ENCODE peak calls at places on chromosome 21, in five cellular contexts. E is right atrium auricular region, U is choroid plexus epithelial cell, S is right lobe of liver, Y is suprapubic skin. N is an unnamed sample.
A peak's percentile ranks its signal among the peaks of the same experiment; 100 is the strongest.

GRCh38 chr21:36113647-36114428 is 21.0 kb upstream of the CBR3 start:
- DNase-seq in U (no peak), Y (no peak), E (no peak), S (peak; percentile 91), N (no peak)

GRCh38 chr21:24938592-24938991 is 668.7 kb downstream of the MRPL39 start:
- DNase-seq in U (no peak), E (no peak), S (no peak), Y (no peak), N (no peak)

GRCh38 chr21:34054259-34054658 is 19.1 kb upstream of the MRPS6 start:
- DNase-seq in E (no peak), Y (no peak), S (no peak), U (no peak), N (no peak)

GRCh38 chr21:34620084-34620665 is 5.3 kb upstream of the RCAN1 start:
- DNase-seq in E (no peak), S (peak; percentile 15), U (no peak), Y (no peak), N (no peak)

GRCh38 chr21:36705679-36706481 is 7.0 kb downstream of the SIM2 start:
- DNase-seq in S (peak; percentile 30), U (no peak), Y (no peak), E (peak; percentile 52), N (no peak)

GRCh38 chr21:35491114-35491513 is 442.0 kb upstream of the RUNX1 start:
- DNase-seq in U (no peak), E (no peak), Y (no peak), S (no peak), N (no peak)

GRCh38 chr21:32427958-32428623 is 15.6 kb downstream of the EVA1C start:
- DNase-seq in Y (no peak), E (no peak), U (no peak), S (no peak), N (peak; percentile 63)

GRCh38 chr21:17359781-17360180 is 153.1 kb upstream of the CXADR start:
- DNase-seq in E (no peak), U (no peak), S (no peak), Y (no peak), N (no peak)

GRCh38 chr21:34979383-34979782 is 69.7 kb downstream of the RUNX1 start:
- DNase-seq in Y (no peak), E (no peak), U (no peak), S (no peak), N (no peak)

GRCh38 chr21:44847261-44848056 is 26.0 kb downstream of the PTTG1IP start:
- DNase-seq in S (no peak), E (no peak), Y (no peak), U (no peak), N (no peak)

GRCh38 chr21:44844256-44844655 is 26.4 kb upstream of the SUMO3 start:
- DNase-seq in E (no peak), Y (no peak), S (no peak), U (no peak), N (no peak)

GRCh38 chr21:44846201-44846484 is 27.3 kb downstream of the PTTG1IP start:
- DNase-seq in Y (no peak), S (no peak), E (no peak), U (peak; percentile 30), N (no peak)

GRCh38 chr21:44846485-44847260 is 26.8 kb downstream of the PTTG1IP start:
- DNase-seq in Y (no peak), U (no peak), S (peak; percentile 46), E (peak; percentile 91), N (peak; percentile 35)

GRCh38 chr21:44845418-44846200 is 27.7 kb upstream of the SUMO3 start:
- DNase-seq in S (no peak), E (peak; percentile 69), U (peak; percentile 72), Y (no peak), N (peak; percentile 64)
- H3K4me3 ChIP-seq in S (no peak overlapping the region), E (peak overlapping the region; percentile 41), U (peak overlapping the region; percentile 44), Y (peak overlapping the region; percentile 46), N (peak overlapping the region; percentile 42)

GRCh38 chr21:42862774-42863503 is 16.4 kb downstream of the WDR4 start:
- DNase-seq in U (no peak), S (no peak), Y (no peak), E (no peak), N (no peak)
- TF ChIP-seq CTCF in U (no peak), S (no peak), Y (no peak), E (no peak), N (no peak)

GRCh38 chr21:42615924-42616323 is 37.5 kb upstream of the PDE9A start:
- DNase-seq in U (no peak), Y (peak; percentile 20), S (no peak), E (no peak), N (no peak)
- H3K4me3 ChIP-seq in U (no peak overlapping the region), Y (no peak overlapping the region), S (no peak overlapping the region), E (no peak overlapping the region), N (no peak overlapping the region)

GRCh38 chr21:45745256-45745655 is 101.7 kb downstream of the PCBP3 start:
- DNase-seq in S (no peak), Y (peak; percentile 30), U (no peak), E (no peak), N (no peak)

GRCh38 chr21:45747233-45747766 is 103.8 kb downstream of the PCBP3 start:
- DNase-seq in U (no peak), Y (peak; percentile 37), S (no peak), E (peak; percentile 16), N (no peak)

GRCh38 chr21:45748593-45748992 is 105.1 kb downstream of the PCBP3 start:
- DNase-seq in E (peak; percentile 56), U (no peak), S (no peak), Y (peak; percentile 40), N (no peak)

GRCh38 chr21:45749974-45750373 is 106.4 kb downstream of the PCBP3 start:
- DNase-seq in Y (peak; percentile 44), S (no peak), E (no peak), U (no peak), N (no peak)

DNA sequence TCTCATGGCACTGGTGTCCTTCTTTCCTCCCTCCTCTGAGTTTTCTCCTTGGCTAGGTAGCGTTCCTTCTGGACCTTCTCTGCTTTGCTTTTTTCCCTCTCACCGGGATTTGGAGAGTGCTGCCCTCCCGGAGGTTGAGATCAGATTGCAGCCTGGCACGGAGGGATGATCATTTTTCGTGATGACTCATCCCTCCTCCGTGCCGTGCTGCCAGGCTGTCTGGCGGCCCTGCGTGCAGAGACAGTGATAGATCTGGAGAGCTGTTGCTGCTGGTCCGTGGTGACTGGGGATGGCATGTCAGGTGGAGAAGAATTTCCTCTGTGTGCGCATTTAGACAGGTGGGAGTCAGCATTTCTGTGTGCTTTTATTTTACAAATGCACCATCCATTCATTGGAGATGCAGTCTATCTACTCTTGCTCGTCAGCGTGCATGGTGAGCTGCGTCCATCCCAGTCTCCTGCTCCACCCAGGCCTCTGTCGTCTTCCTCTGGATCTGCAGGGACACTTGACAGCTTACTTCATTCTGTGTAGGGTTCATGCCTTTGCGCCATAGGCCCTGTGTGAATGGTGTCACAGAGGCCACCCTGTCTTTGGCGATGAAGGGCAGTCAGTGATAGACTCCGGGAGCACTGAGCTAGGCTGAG is 104.4 kb downstream of the PCBP3 start:
- DNase-seq in Y (no peak), U (no peak), E (peak; percentile 32), S (no peak), N (peak; percentile 37)
- TF ChIP-seq CTCF in Y (no peak), U (no peak), E (no peak), S (no peak), N (no peak)

DNA sequence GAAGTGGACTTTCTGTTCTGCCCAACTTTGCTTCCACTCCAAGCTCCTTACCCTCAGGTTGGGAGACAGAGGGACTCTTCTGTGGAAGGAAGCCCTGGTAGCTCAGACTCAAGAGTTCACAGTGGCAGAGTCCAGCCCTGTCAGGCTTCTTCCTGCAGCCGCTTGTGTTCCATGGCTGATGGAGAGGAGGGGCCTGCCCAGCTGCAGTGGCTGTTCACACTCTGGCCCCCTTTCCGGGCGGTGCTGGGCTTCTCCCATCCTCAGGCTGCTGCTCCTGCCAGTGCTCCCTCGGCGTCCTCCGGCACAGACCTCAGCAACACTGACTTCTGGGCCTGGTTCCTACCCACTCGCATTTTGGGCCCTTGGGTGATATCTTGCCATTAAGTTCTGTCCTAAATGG is 4.0 kb downstream of the KRTAP10-1 start:
- DNase-seq in E (no peak), U (no peak), Y (no peak), S (peak; percentile 18), N (no peak)
- H3K4me3 ChIP-seq in E (no peak overlapping the region), U (no peak overlapping the region), Y (no peak overlapping the region), S (no peak overlapping the region), N (no peak overlapping the region)

GRCh38 chr21:45358261-45358670 is 46.7 kb upstream of the COL18A1 start:
- DNase-seq in Y (no peak), E (no peak), S (no peak), U (no peak), N (no peak)

GRCh38 chr21:45358711-45359310 is 46.2 kb upstream of the COL18A1 start:
- DNase-seq in E (no peak), S (no peak), Y (no peak), U (no peak), N (no peak)

GRCh38 chr21:45356653-45357435 is 48.1 kb upstream of the COL18A1 start:
- DNase-seq in S (no peak), E (no peak), Y (no peak), U (no peak), N (no peak)

GRCh38 chr21:45356251-45356650 is 48.7 kb upstream of the COL18A1 start:
- DNase-seq in U (no peak), E (no peak), S (no peak), Y (no peak), N (no peak)

GRCh38 chr21:45357436-45358260 is 47.3 kb upstream of the COL18A1 start:
- DNase-seq in Y (no peak), E (peak; percentile 77), S (no peak), U (peak; percentile 64), N (no peak)
- TF ChIP-seq CTCF in Y (no peak), E (no peak), S (no peak), U (peak; percentile 30), N (peak; percentile 4)

GRCh38 chr21:41365377-41366107 is 3.7 kb downstream of the MX2 start:
- DNase-seq in Y (no peak), S (no peak), U (no peak), E (no peak), N (no peak)
- H3K4me3 ChIP-seq in Y (no peak overlapping the region), S (no peak overlapping the region), U (no peak overlapping the region), E (no peak overlapping the region), N (no peak overlapping the region)

DNA sequence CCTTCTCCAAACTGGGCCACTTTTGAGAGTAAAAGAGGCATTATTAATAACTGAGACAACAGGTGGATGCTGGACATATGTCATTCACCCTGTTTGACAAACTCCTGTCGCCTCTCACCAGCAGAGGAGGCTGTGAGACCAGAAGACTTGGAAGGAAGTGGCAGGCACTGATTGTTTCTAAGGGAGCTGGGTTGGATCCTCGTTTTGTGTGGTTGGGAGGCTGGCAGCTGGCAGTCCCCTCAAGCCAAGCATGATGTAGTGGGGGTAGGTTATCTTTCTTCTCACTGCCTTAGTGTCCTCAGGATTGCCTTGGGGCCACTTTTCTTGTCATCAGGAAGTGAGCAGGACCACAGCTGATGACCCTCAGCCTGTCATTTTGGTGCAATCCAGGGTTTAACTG is 86.5 kb upstream of the KCNJ15 start:
- DNase-seq in E (no peak), U (peak; percentile 38), S (no peak), Y (no peak), N (peak; percentile 37)
- TF ChIP-seq CTCF in E (no peak), U (peak; percentile 56), S (peak; percentile 21), Y (peak; percentile 24), N (peak; percentile 37)

N was measured in fibroblast of pulmonary artery.